ENCODE peak calls at places on chromosomes 4 and X, in six cellular contexts. X, S, U, Q, I and C are unnamed samples.

GRCh38 chr4:165783626-165784025 is 89.4 kb upstream of the TLL1 start:
- DNase-seq in I (no peak), S (no peak), X (no peak), Q (no peak), U (no peak), C (no peak)

GRCh38 chrX:100673397-100673953 is 29.5 kb downstream of the SRPX2 start:
- DNase-seq in Q (no peak), X (no peak), U (no peak), S (no peak), I (peak), C (peak)

GRCh38 chrX:74521961-74522833 is 92.2 kb downstream of the RLIM start:
- DNase-seq in X (no peak), U (no peak), S (peak), Q (no peak), I (peak), C (peak)

GRCh38 chr4:10783351-10783750 is 98.8 kb upstream of the CLNK start:
- DNase-seq in U (no peak), S (no peak), I (peak), Q (no peak), X (no peak), C (peak)

GRCh38 chr4:36285784-36286480 is 4.5 kb downstream of the DTHD1 start:
- DNase-seq in X (no peak), S (no peak), U (no peak), I (no peak), Q (no peak), C (no peak)

GRCh38 chrX:45619290-45619689 is 418.6 kb upstream of the DIPK2B start:
- DNase-seq in I (peak), U (no peak), Q (no peak), S (no peak), X (no peak), C (peak)

GRCh38 chrX:113741744-113742143 is 842.1 kb upstream of the HTR2C start:
- DNase-seq in I (peak), U (no peak), S (no peak), X (no peak), Q (peak), C (peak)

GRCh38 chr4:152431287-152431686 is 104.6 kb downstream of the FBXW7 start:
- DNase-seq in X (no peak), U (no peak), I (no peak), Q (no peak), S (no peak), C (no peak)

GRCh38 chr4:3042226-3042625 is 32.1 kb downstream of the HTT-AS start:
- DNase-seq in Q (no peak), I (no peak), U (no peak), X (no peak), S (no peak), C (no peak)

GRCh38 chrX:109268340-109268739 is 213.5 kb downstream of the GUCY2F start:
- DNase-seq in U (no peak), I (no peak), S (no peak), Q (no peak), X (no peak), C (no peak)

GRCh38 chrX:133307094-133307493 is 88.9 kb upstream of the TFDP3 start:
- DNase-seq in S (no peak), Q (no peak), U (no peak), X (no peak), I (no peak), C (no peak)

GRCh38 chrX:9495496-9495895 is 30.6 kb downstream of the TBL1X start:
- DNase-seq in X (no peak), Q (no peak), I (no peak), S (no peak), U (no peak), C (peak)

GRCh38 chrX:112642349-112642748 is 37.4 kb downstream of the LHFPL1 start:
- DNase-seq in X (peak), U (peak), I (peak), S (no peak), Q (peak), C (peak)

GRCh38 chr4:86845593-86845992 is 3.6 kb downstream of the SLC10A6 start:
- DNase-seq in X (no peak), I (no peak), Q (no peak), S (no peak), U (no peak), C (no peak)

GRCh38 chr4:125125256-125125655 is 189.5 kb upstream of the FAT4 start:
- DNase-seq in S (no peak), X (no peak), U (no peak), Q (no peak), I (peak), C (peak)

GRCh38 chrX:2502668-2503519 is 2.1 kb upstream of the DHRSX start:
- DNase-seq in X (no peak), I (peak), S (no peak), U (peak), Q (peak), C (peak)

GRCh38 chrX:39293203-39293602 is 491.9 kb downstream of the MID1IP1 start:
- DNase-seq in Q (no peak), S (no peak), I (no peak), U (no peak), X (no peak), C (no peak)

GRCh38 chrX:125096870-125097269 is 222.8 kb upstream of the TEX13C start:
- DNase-seq in I (no peak), X (no peak), Q (no peak), S (no peak), U (no peak), C (no peak)

GRCh38 chr4:173420324-173420752 is 21.4 kb upstream of the SCRG1 start:
- DNase-seq in I (peak), Q (no peak), U (no peak), X (no peak), S (no peak), C (peak)

GRCh38 chrX:47133493-47133892 is 11.0 kb downstream of the NDUFB11 start:
- DNase-seq in Q (no peak), X (no peak), S (no peak), U (no peak), I (no peak), C (no peak)

GRCh38 chr4:69830529-69831269 is 29.2 kb downstream of the SULT1E1 start:
- DNase-seq in U (no peak), I (peak), Q (peak), X (no peak), S (no peak), C (no peak)

GRCh38 chr4:105715692-105716278 is 7.2 kb downstream of the GSTCD start:
- DNase-seq in I (peak), U (no peak), S (no peak), Q (no peak), X (no peak), C (peak)

GRCh38 chrX:132837971-132838370 is 120.5 kb downstream of the HS6ST2 start:
- DNase-seq in S (no peak), Q (no peak), I (no peak), X (no peak), U (no peak), C (no peak)

GRCh38 chrX:131067216-131067615 is 9.1 kb downstream of the ARHGAP36 start:
- DNase-seq in Q (no peak), S (no peak), I (no peak), X (no peak), U (no peak), C (no peak)

DNA sequence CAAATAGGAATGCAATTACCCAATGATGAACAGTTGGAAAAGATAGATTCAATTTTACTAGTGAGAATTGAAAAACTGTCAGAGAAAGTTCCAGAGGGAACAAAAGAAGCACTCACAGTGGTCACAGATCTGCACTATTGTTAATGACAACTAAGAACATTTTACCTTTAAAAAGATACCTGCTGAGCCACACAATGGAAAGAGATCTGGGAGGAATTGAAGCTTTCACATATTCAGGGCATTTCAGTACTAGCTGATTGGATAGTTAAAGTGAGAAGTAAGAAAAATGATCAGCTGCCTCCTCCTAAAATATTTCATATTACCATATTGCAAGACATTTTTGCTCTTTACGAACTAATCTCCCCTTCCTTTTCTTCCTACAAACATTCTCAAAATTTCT is 1822.2 kb downstream of the STIM2 start:
- DNase-seq in Q (no peak), I (no peak), S (no peak), U (no peak), X (no peak), C (no peak)
- H3K4me3 ChIP-seq in Q (no peak), I (no peak), S (no peak), U (no peak), X (no peak), C (no peak)

DNA sequence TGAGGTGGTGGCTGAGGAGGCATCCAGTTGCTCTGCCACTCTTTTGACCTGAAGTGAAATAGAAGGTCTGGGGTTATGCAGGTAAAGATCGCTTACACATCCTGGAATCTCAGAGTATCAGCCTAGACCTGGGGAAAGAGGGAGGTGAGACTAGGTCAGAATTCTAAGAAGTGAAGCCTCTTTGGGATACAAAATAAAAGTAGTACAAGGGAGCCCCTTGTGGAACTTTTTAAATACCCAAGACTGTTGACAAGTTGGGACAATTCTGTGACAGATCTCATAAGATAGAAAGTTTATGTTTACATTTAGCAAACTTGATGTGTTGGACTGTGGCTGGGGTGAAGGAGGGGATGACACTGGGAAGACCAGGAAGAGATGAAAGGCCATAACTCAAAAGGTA is 263.2 kb downstream of the SPRY1 start:
- DNase-seq in X (no peak), I (peak), U (no peak), S (no peak), Q (no peak), C (peak)
- TF ChIP-seq CTCF in X (no peak), I (peak), U (no peak), S (no peak), Q (peak), C (peak)

GRCh38 chr4:83272900-83273299 is 11.7 kb downstream of the COQ2 start:
- DNase-seq in X (no peak), S (no peak), I (no peak), Q (no peak), U (no peak), C (no peak)
- H3K4me3 ChIP-seq in X (no peak), S (no peak), I (no peak), Q (no peak), U (no peak), C (no peak)

GRCh38 chrX:68843992-68844391 is 15.2 kb downstream of the EFNB1 start:
- DNase-seq in S (no peak), X (no peak), I (no peak), Q (no peak), U (no peak), C (no peak)
- TF ChIP-seq CTCF in S (no peak), X (no peak), I (no peak), Q (no peak), U (no peak), C (no peak)

GRCh38 chrX:134909258-134909657 is 81.5 kb upstream of the SMIM10 start:
- DNase-seq in X (no peak), Q (no peak), S (no peak), I (no peak), U (no peak), C (no peak)
- H3K4me3 ChIP-seq in X (no peak), Q (no peak), S (no peak), I (no peak), U (no peak), C (peak)

DNA sequence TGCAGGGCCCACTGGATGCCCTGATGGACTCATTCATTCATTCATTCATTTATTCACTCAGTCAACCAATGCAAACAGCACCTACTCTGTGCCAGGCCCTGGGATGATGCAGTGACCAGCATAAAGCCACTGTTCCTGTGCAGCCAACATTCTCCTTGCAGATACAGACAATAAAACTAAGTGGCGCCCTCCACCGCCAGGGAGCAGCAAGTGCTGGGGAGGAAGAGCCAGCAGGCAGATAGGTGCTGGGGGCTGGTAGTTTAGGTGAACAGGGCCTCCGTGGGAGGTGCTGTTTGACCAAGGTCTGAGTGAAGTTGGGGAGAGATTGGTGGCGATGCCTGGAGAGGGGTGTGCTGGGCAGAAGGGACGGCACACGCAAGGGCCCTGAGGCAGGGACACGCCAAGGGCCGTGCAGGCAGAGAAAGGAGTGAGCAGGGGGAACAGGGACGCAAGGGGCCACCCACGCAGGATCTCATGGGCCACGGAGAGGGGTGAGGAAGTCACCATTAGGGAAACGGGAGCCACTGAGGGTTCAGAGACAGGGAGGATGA is 65.5 kb downstream of the WFS1 start:
- DNase-seq in U (no peak), X (no peak), S (no peak), I (no peak), Q (no peak), C (no peak)
- TF ChIP-seq CTCF in U (no peak), X (no peak), S (no peak), I (no peak), Q (no peak), C (no peak)

DNA sequence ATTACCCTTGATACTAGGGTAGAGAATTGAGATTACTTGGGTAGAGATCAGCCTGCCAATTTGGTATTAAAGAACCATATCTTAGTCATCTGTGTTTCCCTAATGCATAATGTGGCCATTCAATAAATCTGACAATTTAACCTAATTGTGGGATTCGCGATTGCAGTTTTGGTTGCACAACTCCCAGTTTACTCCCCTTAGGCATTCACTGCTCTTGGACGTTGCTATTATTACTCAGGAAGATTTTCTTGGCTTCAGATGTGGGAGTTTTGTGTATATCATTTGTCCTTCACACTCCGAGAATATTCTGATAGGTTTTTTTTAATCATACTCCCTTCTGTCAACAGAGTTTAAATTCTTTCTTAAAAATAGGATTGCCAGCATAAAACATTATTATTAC is 21.9 kb upstream of the TRPC3 start:
- DNase-seq in U (no peak), Q (no peak), I (no peak), S (no peak), X (no peak), C (peak)
- H3K4me3 ChIP-seq in U (no peak), Q (no peak), I (no peak), S (no peak), X (no peak), C (no peak)

DNA sequence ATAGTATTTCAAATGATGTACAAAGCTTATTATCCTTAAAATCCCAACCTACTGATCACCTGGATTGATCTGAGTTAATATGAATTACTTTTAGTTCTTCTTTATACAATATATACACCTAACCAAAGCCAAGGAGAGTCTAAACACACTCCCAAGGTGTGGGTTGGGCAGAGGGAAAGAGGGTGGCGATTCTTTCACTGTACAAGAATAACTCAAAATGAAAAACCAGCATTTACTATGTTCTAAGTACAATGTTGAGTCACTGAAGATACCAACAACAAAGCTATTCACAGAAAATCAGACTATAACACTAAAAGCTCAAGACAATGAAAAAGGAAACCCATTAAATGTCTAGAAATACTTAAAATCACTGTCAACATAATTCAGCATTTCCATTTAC is 46.6 kb downstream of the ANKRD17 start:
- DNase-seq in Q (no peak), I (no peak), S (no peak), U (no peak), X (no peak), C (no peak)
- TF ChIP-seq CTCF in Q (no peak), I (no peak), S (no peak), U (no peak), X (no peak), C (no peak)